ENCODE peak calls at places on chromosome 12, in seven cellular contexts. C is transverse colon, D is sigmoid colon, B is Panc1, A is upper lobe of left lung, W is suprapubic skin, L is HCT116. R is an unnamed sample.

GRCh38 chr12:131415781-131416180 is 295.1 kb upstream of the SFSWAP start:
- DNase-seq in L (peak; percentile 44), W (no peak), D (no peak), B (no peak), A (no peak), C (no peak), R (no peak)

GRCh38 chr12:107826276-107826675 is 51.8 kb downstream of the ASCL4 start:
- DNase-seq in L (no peak), B (no peak), A (no peak), W (no peak), C (no peak), D (no peak), R (no peak)

GRCh38 chr12:120047072-120047471 is 58.0 kb downstream of the BICDL1 start:
- DNase-seq in B (no peak), W (no peak), C (no peak), A (no peak), D (no peak), L (no peak), R (no peak)

GRCh38 chr12:109824731-109825130 is 8.5 kb downstream of the TRPV4 start:
- DNase-seq in C (no peak), B (no peak), W (no peak), D (no peak), L (no peak), A (no peak), R (no peak)

GRCh38 chr12:85016423-85016822 is 19.7 kb downstream of the TSPAN19 start:
- DNase-seq in W (no peak), B (peak; percentile 24), L (peak; percentile 91), A (no peak), C (no peak), D (no peak), R (no peak)

GRCh38 chr12:19759229-19759628 is 319.9 kb downstream of the AEBP2 start:
- DNase-seq in C (no peak), W (no peak), A (no peak), L (no peak), B (no peak), D (no peak), R (no peak)

GRCh38 chr12:96510306-96510764 is 21.0 kb downstream of the CFAP54 start:
- DNase-seq in A (no peak), C (no peak), D (no peak), B (no peak), W (no peak), L (no peak), R (no peak)

GRCh38 chr12:132255642-132256041 is 73.7 kb downstream of the GALNT9 start:
- DNase-seq in C (no peak), A (no peak), W (no peak), D (no peak), L (no peak), B (no peak), R (no peak)

GRCh38 chr12:131313635-131314034 is 359.9 kb downstream of the ADGRD1 start:
- DNase-seq in C (no peak), L (no peak), A (no peak), B (no peak), D (no peak), W (no peak), R (no peak)

GRCh38 chr12:5083955-5084849 is 40.5 kb downstream of the KCNA5 start:
- DNase-seq in A (no peak), W (no peak), B (peak; percentile 35), D (no peak), L (peak; percentile 28), C (no peak), R (no peak)

GRCh38 chr12:12723681-12724420 is 6.7 kb downstream of the CDKN1B start:
- DNase-seq in B (no peak), A (peak; percentile 44), C (peak; percentile 54), W (no peak), L (no peak), D (peak; percentile 73), R (peak; percentile 44)

GRCh38 chr12:12724421-12725085 is 7.4 kb downstream of the CDKN1B start:
- DNase-seq in C (no peak), A (no peak), B (no peak), L (no peak), D (no peak), W (peak; percentile 94), R (no peak)

GRCh38 chr12:12725086-12725955 is 8.2 kb downstream of the CDKN1B start:
- DNase-seq in W (peak; percentile 94), C (peak; percentile 95), B (peak; percentile 92), D (peak; percentile 98), A (peak; percentile 96), L (peak; percentile 98), R (peak; percentile 95)

GRCh38 chr12:12726543-12727093 is 9.4 kb downstream of the CDKN1B start:
- DNase-seq in W (no peak), L (no peak), A (no peak), D (no peak), B (no peak), C (no peak), R (no peak)

DNA sequence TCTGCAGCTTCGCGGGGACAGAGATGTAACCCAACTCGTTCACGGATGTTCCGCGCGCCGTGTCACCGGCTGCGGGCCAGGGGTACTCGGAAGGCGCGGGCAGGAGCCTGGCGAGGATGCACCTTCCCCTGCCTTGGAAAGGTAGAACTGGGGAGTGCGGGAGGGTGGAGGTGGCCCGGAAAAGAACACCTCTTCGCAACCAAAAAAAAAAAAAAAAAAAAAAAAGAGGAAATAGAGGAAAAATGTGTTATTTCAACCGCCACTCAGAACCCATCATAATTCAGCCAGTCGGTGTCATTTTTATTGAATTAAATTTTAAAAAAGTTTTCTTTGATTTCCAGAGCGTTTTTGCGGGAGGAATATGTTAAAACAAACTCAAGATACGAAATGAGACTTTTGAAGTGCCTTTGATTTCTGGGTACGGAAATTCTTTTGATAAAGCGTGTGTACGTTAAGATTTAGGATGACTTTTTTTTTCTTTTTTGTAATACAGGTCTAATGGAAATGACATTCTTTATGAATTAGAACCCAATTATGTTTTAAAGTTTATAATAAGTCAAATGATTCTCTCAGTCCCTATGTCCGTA is 8.9 kb downstream of the CDKN1B start:
- DNase-seq in B (no peak), A (no peak), C (no peak), W (no peak), L (no peak), D (no peak), R (no peak)
- TF ChIP-seq POLR2AphosphoS5 in B (no peak), A (peak; percentile 70), C (no peak), W (peak; percentile 45), L (no peak), D (peak; percentile 30), R (no peak)

GRCh38 chr12:66678640-66679268 is at the start of gene GRIP1:
- DNase-seq in A (no peak), B (no peak), L (no peak), C (no peak), W (no peak), D (no peak), R (no peak)
- H3K4me3 ChIP-seq in A (no peak within 1 kb of the TSS), B (no peak within 1 kb of the TSS), L (no peak within 1 kb of the TSS), C (no peak within 1 kb of the TSS), W (no peak within 1 kb of the TSS), D (peak within 1 kb of the TSS; percentile 27), R (no peak within 1 kb of the TSS)

GRCh38 chr12:91272456-91273063 is 89.9 kb upstream of the DCN start:
- DNase-seq in D (peak; percentile 93), W (peak; percentile 80), A (peak; percentile 24), B (no peak), C (peak; percentile 24), L (no peak), R (peak; percentile 26)
- TF ChIP-seq POLR2AphosphoS5 in D (peak; percentile 71), W (peak; percentile 65), A (peak; percentile 73), B (no peak), C (peak; percentile 60), L (no peak), R (peak; percentile 55)

GRCh38 chr12:46857486-46857885 is 31.7 kb upstream of the SLC38A4 start:
- DNase-seq in L (no peak), B (no peak), C (no peak), W (no peak), D (peak; percentile 64), A (no peak), R (no peak)
- H3K4me3 ChIP-seq in L (no peak overlapping the region), B (no peak overlapping the region), C (no peak overlapping the region), W (no peak overlapping the region), D (no peak overlapping the region), A (no peak overlapping the region), R (no peak overlapping the region)

GRCh38 chr12:15919491-15919890 is 8.4 kb downstream of the DERA start:
- DNase-seq in L (no peak), D (no peak), B (no peak), A (no peak), C (no peak), W (no peak), R (no peak)
- TF ChIP-seq POLR2AphosphoS5 in L (no peak), D (peak; percentile 9), B (no peak), A (no peak), C (no peak), W (no peak), R (no peak)

DNA sequence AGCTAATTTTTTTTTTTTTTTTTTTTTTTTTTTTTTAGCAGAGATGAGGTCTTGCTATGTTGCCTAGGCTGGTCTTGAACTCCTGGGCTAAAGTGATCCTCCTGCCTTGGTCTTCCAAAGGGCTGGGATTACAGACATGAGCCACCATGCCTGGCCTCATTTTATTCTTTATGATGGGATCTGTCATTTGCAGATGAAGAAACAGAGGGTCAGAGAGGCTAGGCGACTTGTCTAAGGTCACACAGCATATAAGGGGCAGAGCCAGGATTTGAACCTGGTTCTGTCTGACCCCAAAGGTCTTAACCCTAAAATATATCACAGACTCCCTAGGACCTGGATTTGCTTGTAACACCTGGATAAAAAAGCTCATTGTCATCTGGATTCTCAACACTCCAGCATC is 282.6 kb downstream of the KSR2 start:
- DNase-seq in A (no peak), W (no peak), B (no peak), L (no peak), C (no peak), D (no peak), R (no peak)
- H3K4me3 ChIP-seq in A (no peak overlapping the region), W (no peak overlapping the region), B (no peak overlapping the region), L (no peak overlapping the region), C (no peak overlapping the region), D (no peak overlapping the region), R (no peak overlapping the region)

GRCh38 chr12:51951199-51951842 is at the start of gene ACVR1B:
- DNase-seq in D (peak; percentile 96), L (peak; percentile 86), A (peak; percentile 94), B (peak; percentile 41), W (peak; percentile 96), C (peak; percentile 94), R (peak; percentile 95)
- TF ChIP-seq POLR2AphosphoS5 in D (peak; percentile 75), L (peak; percentile 63), A (peak; percentile 36), B (no peak), W (no peak), C (peak; percentile 54), R (no peak)

GRCh38 chr12:6947615-6948014 is 3.5 kb upstream of the PTPN6 start:
- DNase-seq in B (no peak), D (no peak), L (no peak), W (no peak), C (no peak), A (no peak), R (no peak)

GRCh38 chr12:6945613-6946012 is 1.8 kb downstream of the C12orf57 start:
- DNase-seq in A (no peak), W (no peak), B (no peak), L (no peak), D (no peak), C (no peak), R (no peak)

GRCh38 chr12:6946920-6947374 is 3.1 kb downstream of the C12orf57 start:
- DNase-seq in W (no peak), C (no peak), L (no peak), D (no peak), B (no peak), A (no peak), R (no peak)

GRCh38 chr12:6944381-6945186 is 762 bp downstream of the C12orf57 start:
- DNase-seq in A (peak; percentile 96), L (peak; percentile 89), D (peak; percentile 98), C (peak; percentile 96), B (peak; percentile 75), W (peak; percentile 97), R (peak; percentile 95)

GRCh38 chr12:6946033-6946919 is 2.5 kb downstream of the C12orf57 start:
- DNase-seq in D (no peak), L (peak; percentile 96), A (peak; percentile 97), B (no peak), C (peak; percentile 95), W (no peak), R (peak; percentile 97)
- H3K4me3 ChIP-seq in D (peak overlapping the region; percentile 6), L (peak overlapping the region; percentile 71), A (peak overlapping the region; percentile 51), B (peak overlapping the region; percentile 44), C (peak overlapping the region; percentile 31), W (peak overlapping the region; percentile 47), R (peak overlapping the region; percentile 33)